ENCODE peak calls at places on chromosome 1, in six cellular contexts. A, K, Z, D, H and B are unnamed samples.

GRCh38 chr1:17594026-17594425 is 54.5 kb downstream of the ARHGEF10L start:
- DNase-seq in A (no peak), K (no peak), Z (no peak), D (no peak), H (no peak), B (no peak)

GRCh38 chr1:24920155-24920925 is 9.7 kb downstream of the RUNX3 start:
- DNase-seq in A (no peak), K (no peak), Z (no peak), D (no peak), H (no peak), B (no peak)

GRCh38 chr1:98677288-98677687 is 15.8 kb downstream of the SNX7 start:
- DNase-seq in A (no peak), K (no peak), Z (no peak), D (no peak), H (peak), B (no peak)

GRCh38 chr1:30762152-30762930 is 4.8 kb upstream of the LAPTM5 start:
- DNase-seq in A (no peak), K (no peak), Z (no peak), D (no peak), H (no peak), B (no peak)

GRCh38 chr1:212946872-212947271 is 3.5 kb upstream of the VASH2 start:
- DNase-seq in A (no peak), K (no peak), Z (no peak), D (no peak), H (no peak), B (no peak)

GRCh38 chr1:23343246-23344110 is 606 bp downstream of the HNRNPR start:
- DNase-seq in A (no peak), K (peak), Z (no peak), D (peak), H (peak), B (no peak)

GRCh38 chr1:59574085-59574484 is 240.7 kb upstream of the HOOK1 start:
- DNase-seq in A (no peak), K (no peak), Z (no peak), D (no peak), H (peak), B (no peak)

GRCh38 chr1:3186526-3186921 is 117.5 kb downstream of the PRDM16 start:
- DNase-seq in A (no peak), K (peak), Z (peak), D (no peak), H (peak), B (no peak)

GRCh38 chr1:153509729-153510354 is 25.9 kb downstream of the S100A6 start:
- DNase-seq in A (peak), K (peak), Z (no peak), D (peak), H (peak), B (peak)

GRCh38 chr1:155070721-155071556 is 7.4 kb downstream of the EFNA4 start:
- DNase-seq in A (no peak), K (peak), Z (peak), D (peak), H (peak), B (peak)

GRCh38 chr1:22231995-22232690 is 89.2 kb upstream of the WNT4 start:
- DNase-seq in A (no peak), K (no peak), Z (no peak), D (no peak), H (no peak), B (no peak)